ENCODE peak calls at places on chromosomes 3 and 15, in four cellular contexts. U, V, M and T are unnamed samples.

GRCh38 chr3:154552338-154552737 is 122.3 kb upstream of the GPR149 start:
- DNase-seq in U (no peak), V (no peak), M (peak), T (no peak)

GRCh38 chr3:77464106-77464688 is 424.3 kb downstream of the ROBO2 start:
- DNase-seq in U (no peak), V (no peak), M (no peak), T (no peak)

GRCh38 chr3:134496481-134497071 is 10.7 kb downstream of the CEP63 start:
- DNase-seq in U (no peak), V (peak), M (no peak), T (no peak)

GRCh38 chr3:94416768-94417167 is 353.9 kb downstream of the NSUN3 start:
- DNase-seq in U (no peak), V (no peak), M (no peak), T (no peak)

GRCh38 chr3:93969443-93969842 is 4.3 kb downstream of the PROS1 start:
- DNase-seq in U (no peak), V (peak), M (no peak), T (no peak)

GRCh38 chr15:57551717-57552677 is 39.7 kb upstream of the MYZAP start:
- DNase-seq in U (no peak), V (no peak), M (peak), T (peak)

GRCh38 chr3:25156526-25157075 is 271.5 kb upstream of the RARB start:
- DNase-seq in U (no peak), V (no peak), M (no peak), T (no peak)

GRCh38 chr3:159234306-159234705 is 432.5 kb downstream of the MFSD1 start:
- DNase-seq in U (no peak), V (no peak), M (no peak), T (no peak)

GRCh38 chr3:156551746-156552145 is 3.2 kb downstream of the SSR3 start:
- DNase-seq in U (no peak), V (no peak), M (no peak), T (no peak)

GRCh38 chr3:55583475-55583874 is 96.4 kb upstream of the WNT5A start:
- DNase-seq in U (no peak), V (no peak), M (no peak), T (no peak)

GRCh38 chr3:126511291-126511690 is 6.3 kb downstream of the UROC1 start:
- DNase-seq in U (no peak), V (no peak), M (no peak), T (no peak)

GRCh38 chr3:126509565-126510322 is 7.8 kb downstream of the UROC1 start:
- DNase-seq in U (no peak), V (no peak), M (no peak), T (no peak)

GRCh38 chr3:126512026-126512425 is 5.5 kb downstream of the UROC1 start:
- DNase-seq in U (no peak), V (no peak), M (no peak), T (no peak)

GRCh38 chr3:126508539-126508938 is 9.0 kb downstream of the UROC1 start:
- DNase-seq in U (no peak), V (no peak), M (no peak), T (no peak)

GRCh38 chr3:126510323-126510910 is 7.2 kb downstream of the UROC1 start:
- DNase-seq in U (no peak), V (no peak), M (no peak), T (no peak)
- TF ChIP-seq HDAC6 in U (no peak), V (no peak), M (no peak), T (no peak)

GRCh38 chr3:195312714-195313113 is 41.8 kb upstream of the XXYLT1 start:
- DNase-seq in U (no peak), V (no peak), M (no peak), T (no peak)
- TF ChIP-seq HDAC6 in U (no peak), V (no peak), M (no peak), T (no peak)

DNA sequence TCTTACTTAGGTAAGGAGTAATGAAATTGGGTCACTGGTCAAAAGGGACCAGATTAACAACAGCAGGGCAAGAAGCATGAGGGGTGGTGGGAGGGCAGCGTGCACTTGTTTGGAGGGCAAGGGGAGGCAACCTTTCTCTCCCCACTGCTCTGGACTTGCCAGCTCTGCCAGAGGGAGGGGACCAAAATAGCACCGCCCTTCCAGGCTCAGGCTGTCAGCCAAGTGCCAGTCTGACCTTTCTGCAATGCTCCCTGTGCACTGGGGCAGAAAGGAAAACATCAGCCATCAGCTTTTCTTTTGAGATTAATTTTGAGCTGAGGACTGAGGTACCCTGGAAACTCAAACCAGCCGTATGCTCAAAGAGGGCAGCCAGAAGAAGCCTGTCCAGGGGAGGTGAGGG is 4.5 kb upstream of the ULK3 start:
- DNase-seq in U (no peak), V (no peak), M (no peak), T (no peak)
- TF ChIP-seq HDAC6 in U (no peak), V (no peak), M (no peak), T (no peak)

GRCh38 chr15:31024330-31024729 is 32.9 kb upstream of the MTMR10 start:
- DNase-seq in U (no peak), V (no peak), M (peak), T (peak)
- TF ChIP-seq HDAC6 in U (no peak), V (no peak), M (no peak), T (no peak)

DNA sequence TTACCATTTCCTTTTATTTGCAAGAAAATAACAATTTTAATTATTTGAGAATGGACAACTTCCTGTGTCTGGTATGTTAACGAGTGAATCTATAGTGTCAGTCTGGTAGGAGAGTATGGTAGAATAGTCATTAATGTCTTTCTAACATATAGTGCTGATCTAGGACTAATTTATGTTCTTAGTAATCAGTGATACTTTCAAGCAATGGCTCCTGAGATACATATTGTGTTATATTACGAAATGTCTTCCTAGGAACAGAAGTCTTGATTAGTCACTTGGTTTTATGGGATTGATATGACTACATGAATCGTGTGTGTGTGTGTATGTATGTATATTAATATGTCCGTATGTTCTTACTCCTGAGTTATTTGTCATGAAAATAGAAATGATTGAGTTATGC is 66.6 kb upstream of the PAQR5 start:
- DNase-seq in U (no peak), V (no peak), M (no peak), T (no peak)
- TF ChIP-seq HDAC6 in U (no peak), V (no peak), M (no peak), T (no peak)

GRCh38 chr3:128486692-128487537 is 6.1 kb downstream of the GATA2 start:
- DNase-seq in U (no peak), V (no peak), M (no peak), T (no peak)

GRCh38 chr3:128487538-128487812 is 5.5 kb downstream of the GATA2 start:
- DNase-seq in U (no peak), V (no peak), M (no peak), T (no peak)

GRCh38 chr3:128488995-128489859 is 3.8 kb downstream of the GATA2 start:
- DNase-seq in U (no peak), V (peak), M (peak), T (no peak)

GRCh38 chr3:128488636-128488994 is 4.4 kb downstream of the GATA2 start:
- DNase-seq in U (no peak), V (no peak), M (no peak), T (no peak)

GRCh38 chr3:128487813-128488635 is 5.0 kb downstream of the GATA2 start:
- DNase-seq in U (no peak), V (peak), M (peak), T (peak)
- TF ChIP-seq HDAC6 in U (no peak), V (no peak), M (no peak), T (no peak)